ENCODE peak calls at places on chromosomes 13 and 19, in five cellular contexts. D is GM12878, M is mammary epithelial cell, N is mucosa of descending colon, J is GM12865. K is an unnamed sample.

GRCh38 chr13:111948281-111948680 is 118.7 kb upstream of the SOX1 start:
- DNase-seq in D (no peak), M (no peak), N (no peak), J (no peak), K (no peak)

GRCh38 chr19:16325671-16326400 is 1.2 kb downstream of the KLF2 start:
- DNase-seq in D (no peak), M (no peak), N (peak), J (peak), K (no peak)

GRCh38 chr13:106033634-106034033 is 501.8 kb downstream of the EFNB2 start:
- DNase-seq in D (no peak), M (no peak), N (no peak), J (no peak), K (no peak)

GRCh38 chr19:11203194-11204075 is 6.1 kb upstream of the KANK2 start:
- DNase-seq in D (no peak), M (peak), N (peak), J (peak), K (peak)

GRCh38 chr19:21851596-21852345 is 15.8 kb upstream of the ZNF43 start:
- DNase-seq in D (no peak), M (peak), N (peak), J (peak), K (peak)

GRCh38 chr19:19146000-19146608 is 7.8 kb upstream of the TMEM161A start:
- DNase-seq in D (no peak), M (peak), N (peak), J (peak), K (peak)

GRCh38 chr19:7442423-7442822 is 46.4 kb downstream of the PEX11G start:
- DNase-seq in D (no peak), M (no peak), N (no peak), J (no peak), K (no peak)

GRCh38 chr13:24683833-24684599 is 3.8 kb downstream of the ATP12A start:
- DNase-seq in D (no peak), M (peak), N (peak), J (peak), K (peak)

GRCh38 chr13:112509190-112509589 is 78.8 kb downstream of the TUBGCP3 start:
- DNase-seq in D (no peak), M (no peak), N (no peak), J (no peak), K (no peak)

DNA sequence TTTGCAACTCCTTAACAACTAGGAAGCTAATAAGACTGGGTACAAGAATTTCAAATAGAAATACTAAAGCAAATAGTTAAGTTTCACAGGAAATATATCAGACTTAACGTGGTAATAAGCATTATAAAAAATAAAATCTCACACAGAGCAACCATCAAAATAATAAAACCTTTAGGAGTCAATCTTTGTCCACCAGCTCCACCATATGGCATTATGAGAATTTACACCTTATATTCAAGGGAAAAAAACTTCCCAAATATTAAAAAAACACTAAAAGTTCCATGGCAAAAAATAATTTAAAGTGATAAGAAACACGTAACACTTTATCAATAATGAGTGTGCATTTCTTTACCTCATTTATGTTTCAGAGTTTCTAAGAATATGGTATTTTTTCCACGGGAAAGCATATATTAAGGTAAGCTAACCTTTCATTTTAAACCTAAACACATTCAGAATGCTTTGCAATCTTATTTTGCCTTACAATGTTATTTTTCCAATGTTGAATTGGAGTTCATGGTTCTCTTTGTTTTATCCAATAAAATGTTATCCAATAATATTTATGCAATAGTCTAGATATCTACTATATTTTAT is 423.2 kb upstream of the SGCG start:
- DNase-seq in D (no peak), M (no peak), N (no peak), J (no peak), K (no peak)
- TF ChIP-seq CTCF in D (no peak), M (peak), N (no peak), J (no peak), K (no peak)

GRCh38 chr19:57320180-57321084 is at the start of gene ZNF543:
- DNase-seq in D (peak), M (peak), N (peak), J (peak), K (peak)
- TF ChIP-seq CTCF in D (no peak), M (peak), N (no peak), J (peak), K (no peak)

DNA sequence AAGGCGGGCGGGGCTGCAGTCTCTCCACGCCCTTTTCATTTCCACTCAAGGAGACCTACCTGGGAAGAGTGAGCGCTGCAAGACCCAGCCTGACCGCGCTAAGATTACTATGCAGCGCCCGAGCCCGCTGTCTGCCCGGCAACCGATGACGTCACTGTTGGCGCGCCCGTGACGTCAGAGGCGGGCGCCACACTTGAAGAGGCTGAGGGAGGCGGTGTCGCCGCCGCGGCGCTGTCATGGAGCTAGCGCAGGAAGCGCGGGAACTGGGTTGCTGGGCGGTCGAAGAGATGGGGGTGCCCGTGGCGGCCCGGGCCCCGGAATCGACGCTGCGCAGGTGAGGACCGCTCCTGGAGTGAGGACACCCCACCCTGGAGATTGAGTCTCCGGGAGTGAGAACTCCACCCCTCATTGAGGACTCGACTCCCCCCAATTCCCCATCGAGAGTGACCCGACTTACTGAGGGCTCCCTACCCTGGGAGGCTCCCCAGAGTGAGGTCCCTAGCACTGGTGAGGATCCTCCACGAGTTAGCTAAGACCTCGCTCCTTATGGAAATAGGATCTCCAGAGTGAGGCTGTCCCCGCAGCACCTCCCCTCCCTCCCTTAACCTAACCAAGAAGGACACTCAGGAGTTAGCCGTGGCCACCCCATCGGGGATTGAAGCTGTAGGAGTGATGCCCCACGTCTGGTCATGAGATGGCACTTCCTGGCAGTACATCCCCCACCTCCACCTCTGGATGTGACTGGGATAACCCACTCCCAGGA is at the start of gene HAUS5:
- DNase-seq in D (peak), M (peak), N (peak), J (peak), K (peak)
- TF ChIP-seq CTCF in D (no peak), M (no peak), N (no peak), J (no peak), K (no peak)

DNA sequence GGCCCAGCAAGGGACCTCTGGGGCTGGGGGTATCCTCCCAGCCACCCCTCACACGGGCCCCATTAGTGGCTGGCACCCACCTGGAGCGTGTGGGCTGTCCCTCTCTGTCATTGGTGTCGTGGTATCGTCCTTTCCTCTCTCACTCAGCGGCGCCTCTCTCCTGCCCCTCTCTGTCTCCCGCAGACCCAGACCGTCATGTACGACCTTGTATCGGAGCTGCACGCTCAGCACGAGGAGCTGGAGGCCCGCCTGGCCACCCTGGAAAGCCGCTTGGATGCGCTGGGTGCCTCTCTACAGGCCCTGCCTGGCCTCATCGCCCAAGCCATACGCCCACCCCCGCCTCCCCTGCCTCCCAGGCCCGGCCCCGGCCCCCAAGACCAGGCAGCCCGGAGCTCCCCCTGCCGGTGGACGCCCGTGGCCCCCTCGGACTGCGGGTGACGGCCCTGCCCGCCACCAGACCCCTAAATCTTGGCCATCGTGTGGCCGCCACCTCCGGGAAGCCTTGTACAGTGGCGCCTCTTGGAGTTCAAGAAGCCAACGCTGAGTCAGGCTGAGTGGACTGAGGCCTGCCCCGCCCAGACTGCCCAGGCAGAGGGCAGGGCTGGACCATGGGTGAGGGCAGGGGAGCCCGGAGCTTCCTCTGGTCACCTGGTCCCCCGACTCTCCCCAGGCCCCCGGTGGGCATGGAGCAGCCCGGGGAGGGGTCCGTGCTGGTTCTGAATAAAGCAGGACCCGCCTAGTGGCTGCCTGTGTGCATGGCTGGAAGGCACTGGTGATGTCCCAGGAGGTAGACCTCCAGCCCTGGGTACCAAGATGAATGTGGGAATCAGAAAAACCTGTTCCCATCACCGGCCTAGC is 9.8 kb upstream of the ARRDC2 start:
- DNase-seq in D (no peak), M (no peak), N (peak), J (no peak), K (no peak)
- TF ChIP-seq CTCF in D (peak), M (peak), N (no peak), J (peak), K (peak)

GRCh38 chr13:81714513-81714912 is 1373.6 kb upstream of the SPRY2 start:
- DNase-seq in D (no peak), M (no peak), N (no peak), J (no peak), K (no peak)
- TF ChIP-seq CTCF in D (no peak), M (peak), N (no peak), J (no peak), K (peak)